ENCODE peak calls at places on chromosomes 11 and 22, in seven cellular contexts. One of them, this sample, is unnamed.

GRCh38 chr11:35160902-35161585 is 22.1 kb downstream of the CD44 start:
- DNase-seq in GM23248: no peak
- DNase-seq in PC-9: no peak
- DNase-seq in Karpas-422: no peak
- DNase-seq in hepatocyte: no peak
- DNase-seq in IMR-90: no peak
- DNase-seq in endothelial cell of umbilical vein: no peak
- DNase-seq in this sample: no peak

GRCh38 chr22:32541481-32541880 is 66.9 kb downstream of the FBXO7 start:
- DNase-seq in GM23248: no peak
- DNase-seq in PC-9: no peak
- DNase-seq in Karpas-422: no peak
- DNase-seq in hepatocyte: no peak
- DNase-seq in IMR-90: no peak
- DNase-seq in endothelial cell of umbilical vein: no peak
- DNase-seq in this sample: no peak

GRCh38 chr22:40193429-40194421 is 16.0 kb downstream of the TNRC6B start:
- DNase-seq in GM23248: peak; percentile 33
- DNase-seq in PC-9: no peak
- DNase-seq in Karpas-422: peak; percentile 57
- DNase-seq in hepatocyte: peak; percentile 60
- DNase-seq in IMR-90: peak; percentile 34
- DNase-seq in endothelial cell of umbilical vein: peak; percentile 41
- DNase-seq in this sample: peak; percentile 68

GRCh38 chr11:2991477-2992233 is 474 bp downstream of the NAP1L4 start:
- DNase-seq in GM23248: peak; percentile 86
- DNase-seq in PC-9: no peak
- DNase-seq in Karpas-422: no peak
- DNase-seq in hepatocyte: peak; percentile 85
- DNase-seq in IMR-90: peak; percentile 20
- DNase-seq in endothelial cell of umbilical vein: peak; percentile 57
- DNase-seq in this sample: peak; percentile 96

GRCh38 chr22:47401976-47402770 is 639.7 kb downstream of the TBC1D22A start:
- DNase-seq in GM23248: peak; percentile 8
- DNase-seq in PC-9: no peak
- DNase-seq in Karpas-422: no peak
- DNase-seq in hepatocyte: no peak
- DNase-seq in IMR-90: no peak
- DNase-seq in endothelial cell of umbilical vein: no peak
- DNase-seq in this sample: peak; percentile 55

GRCh38 chr11:34242037-34242625 is 115.7 kb downstream of the ABTB2 start:
- DNase-seq in GM23248: peak; percentile 55
- DNase-seq in PC-9: peak; percentile 58
- DNase-seq in Karpas-422: no peak
- DNase-seq in hepatocyte: peak; percentile 47
- DNase-seq in IMR-90: peak; percentile 42
- DNase-seq in endothelial cell of umbilical vein: no peak
- DNase-seq in this sample: no peak

GRCh38 chr11:8871283-8871775 is 39.7 kb upstream of the AKIP1 start:
- DNase-seq in GM23248: peak; percentile 95
- DNase-seq in PC-9: peak; percentile 36
- DNase-seq in Karpas-422: no peak
- DNase-seq in hepatocyte: peak; percentile 90
- DNase-seq in IMR-90: peak; percentile 94
- DNase-seq in endothelial cell of umbilical vein: peak; percentile 72
- DNase-seq in this sample: peak; percentile 94

GRCh38 chr22:21016644-21017420 is 1.9 kb downstream of the P2RX6 start:
- DNase-seq in GM23248: no peak
- DNase-seq in PC-9: no peak
- DNase-seq in Karpas-422: no peak
- DNase-seq in hepatocyte: no peak
- DNase-seq in IMR-90: no peak
- DNase-seq in endothelial cell of umbilical vein: no peak
- DNase-seq in this sample: peak; percentile 58

GRCh38 chr11:103737791-103738190 is 298.6 kb upstream of the DDI1 start:
- DNase-seq in GM23248: no peak
- DNase-seq in PC-9: no peak
- DNase-seq in Karpas-422: no peak
- DNase-seq in hepatocyte: no peak
- DNase-seq in IMR-90: no peak
- DNase-seq in endothelial cell of umbilical vein: no peak
- DNase-seq in this sample: no peak

GRCh38 chr11:46345881-46346484 is 1.3 kb upstream of the DGKZ start:
- DNase-seq in GM23248: no peak
- DNase-seq in PC-9: no peak
- DNase-seq in Karpas-422: no peak
- DNase-seq in hepatocyte: no peak
- DNase-seq in IMR-90: no peak
- DNase-seq in endothelial cell of umbilical vein: no peak
- DNase-seq in this sample: peak; percentile 81

GRCh38 chr11:111001986-111002616 is 243.4 kb upstream of the POU2AF2 start:
- DNase-seq in GM23248: peak; percentile 96
- DNase-seq in PC-9: no peak
- DNase-seq in Karpas-422: no peak
- DNase-seq in hepatocyte: no peak
- DNase-seq in IMR-90: peak; percentile 95
- DNase-seq in endothelial cell of umbilical vein: peak; percentile 7
- DNase-seq in this sample: peak; percentile 46

GRCh38 chr11:46951864-46952263 is 15.3 kb downstream of the CSTPP1 start:
- DNase-seq in GM23248: no peak
- DNase-seq in PC-9: no peak
- DNase-seq in Karpas-422: no peak
- DNase-seq in hepatocyte: no peak
- DNase-seq in IMR-90: peak; percentile 56
- DNase-seq in endothelial cell of umbilical vein: peak; percentile 2
- DNase-seq in this sample: no peak

GRCh38 chr11:77091146-77091940 is 11.3 kb upstream of the OMP start:
- DNase-seq in GM23248: peak; percentile 82
- DNase-seq in PC-9: peak; percentile 64
- DNase-seq in Karpas-422: peak; percentile 90
- DNase-seq in hepatocyte: peak; percentile 88
- DNase-seq in IMR-90: peak; percentile 65
- DNase-seq in endothelial cell of umbilical vein: peak; percentile 73
- DNase-seq in this sample: peak; percentile 99

GRCh38 chr11:76269661-76270322 is 63.5 kb upstream of the WNT11 start:
- DNase-seq in GM23248: no peak
- DNase-seq in PC-9: no peak
- DNase-seq in Karpas-422: no peak
- DNase-seq in hepatocyte: peak; percentile 54
- DNase-seq in IMR-90: no peak
- DNase-seq in endothelial cell of umbilical vein: no peak
- DNase-seq in this sample: peak; percentile 11

GRCh38 chr11:113408206-113408605 is 20.6 kb downstream of the ANKK1 start:
- DNase-seq in GM23248: no peak
- DNase-seq in PC-9: no peak
- DNase-seq in Karpas-422: no peak
- DNase-seq in hepatocyte: no peak
- DNase-seq in IMR-90: no peak
- DNase-seq in endothelial cell of umbilical vein: no peak
- DNase-seq in this sample: no peak

GRCh38 chr22:48569476-48570233 is 1258.0 kb downstream of the BRD1 start:
- DNase-seq in GM23248: no peak
- DNase-seq in PC-9: no peak
- DNase-seq in Karpas-422: no peak
- DNase-seq in hepatocyte: no peak
- DNase-seq in IMR-90: no peak
- DNase-seq in endothelial cell of umbilical vein: no peak
- DNase-seq in this sample: no peak

GRCh38 chr11:109145287-109145686 is 276.7 kb upstream of the C11orf87 start:
- DNase-seq in GM23248: no peak
- DNase-seq in PC-9: no peak
- DNase-seq in Karpas-422: no peak
- DNase-seq in hepatocyte: no peak
- DNase-seq in IMR-90: no peak
- DNase-seq in endothelial cell of umbilical vein: no peak
- DNase-seq in this sample: no peak

GRCh38 chr22:45112136-45112879 is 51.4 kb upstream of the NUP50 start:
- DNase-seq in GM23248: peak; percentile 94
- DNase-seq in PC-9: no peak
- DNase-seq in Karpas-422: no peak
- DNase-seq in hepatocyte: no peak
- DNase-seq in IMR-90: peak; percentile 84
- DNase-seq in endothelial cell of umbilical vein: no peak
- DNase-seq in this sample: peak; percentile 90

GRCh38 chr11:122107045-122107444 is 9.0 kb downstream of the BLID start:
- DNase-seq in GM23248: no peak
- DNase-seq in PC-9: no peak
- DNase-seq in Karpas-422: no peak
- DNase-seq in hepatocyte: no peak
- DNase-seq in IMR-90: no peak
- DNase-seq in endothelial cell of umbilical vein: no peak
- DNase-seq in this sample: no peak

GRCh38 chr11:126403039-126403438 is 47.6 kb downstream of the ST3GAL4 start:
- DNase-seq in GM23248: no peak
- DNase-seq in PC-9: peak; percentile 97
- DNase-seq in Karpas-422: no peak
- DNase-seq in hepatocyte: peak; percentile 37
- DNase-seq in IMR-90: no peak
- DNase-seq in endothelial cell of umbilical vein: no peak
- DNase-seq in this sample: no peak

GRCh38 chr11:65928667-65929066 is 9.4 kb downstream of the DRAP1 start:
- DNase-seq in GM23248: no peak
- DNase-seq in PC-9: no peak
- DNase-seq in Karpas-422: no peak
- DNase-seq in hepatocyte: no peak
- DNase-seq in IMR-90: no peak
- DNase-seq in endothelial cell of umbilical vein: no peak
- DNase-seq in this sample: peak; percentile 51
- H3K4me2 ChIP-seq in GM23248: no peak overlapping the region
- H3K4me2 ChIP-seq in PC-9: no peak overlapping the region
- H3K4me2 ChIP-seq in Karpas-422: no peak overlapping the region
- H3K4me2 ChIP-seq in hepatocyte: no peak overlapping the region
- H3K4me2 ChIP-seq in IMR-90: no peak overlapping the region
- H3K4me2 ChIP-seq in endothelial cell of umbilical vein: no peak overlapping the region
- H3K4me2 ChIP-seq in this sample: no peak overlapping the region

GRCh38 chr11:133937015-133937414 is 19.8 kb downstream of the IGSF9B start:
- DNase-seq in GM23248: no peak
- DNase-seq in PC-9: no peak
- DNase-seq in Karpas-422: no peak
- DNase-seq in hepatocyte: no peak
- DNase-seq in IMR-90: no peak
- DNase-seq in endothelial cell of umbilical vein: no peak
- DNase-seq in this sample: no peak

GRCh38 chr11:133937468-133937867 is 19.3 kb downstream of the IGSF9B start:
- DNase-seq in GM23248: no peak
- DNase-seq in PC-9: no peak
- DNase-seq in Karpas-422: no peak
- DNase-seq in hepatocyte: no peak
- DNase-seq in IMR-90: no peak
- DNase-seq in endothelial cell of umbilical vein: no peak
- DNase-seq in this sample: no peak

GRCh38 chr11:133936136-133936535 is 20.6 kb downstream of the IGSF9B start:
- DNase-seq in GM23248: no peak
- DNase-seq in PC-9: no peak
- DNase-seq in Karpas-422: no peak
- DNase-seq in hepatocyte: no peak
- DNase-seq in IMR-90: no peak
- DNase-seq in endothelial cell of umbilical vein: no peak
- DNase-seq in this sample: no peak

GRCh38 chr11:133935551-133935910 is 21.2 kb downstream of the IGSF9B start:
- DNase-seq in GM23248: no peak
- DNase-seq in PC-9: no peak
- DNase-seq in Karpas-422: no peak
- DNase-seq in hepatocyte: no peak
- DNase-seq in IMR-90: no peak
- DNase-seq in endothelial cell of umbilical vein: no peak
- DNase-seq in this sample: no peak

GRCh38 chr11:133936551-133936950 is 20.2 kb downstream of the IGSF9B start:
- DNase-seq in GM23248: no peak
- DNase-seq in PC-9: no peak
- DNase-seq in Karpas-422: no peak
- DNase-seq in hepatocyte: no peak
- DNase-seq in IMR-90: no peak
- DNase-seq in endothelial cell of umbilical vein: no peak
- DNase-seq in this sample: no peak
- H3K36me3 ChIP-seq in GM23248: no peaks in the 10 kb centered on the region
- H3K36me3 ChIP-seq in PC-9: no peaks in the 10 kb centered on the region
- H3K36me3 ChIP-seq in Karpas-422: no peaks in the 10 kb centered on the region
- H3K36me3 ChIP-seq in hepatocyte: no peaks in the 10 kb centered on the region
- H3K36me3 ChIP-seq in IMR-90: no peaks in the 10 kb centered on the region
- H3K36me3 ChIP-seq in endothelial cell of umbilical vein: no peaks in the 10 kb centered on the region
- H3K36me3 ChIP-seq in this sample: no peaks in the 10 kb centered on the region

GRCh38 chr11:12678092-12678491 is 3.9 kb downstream of the TEAD1 start:
- DNase-seq in GM23248: no peak
- DNase-seq in PC-9: no peak
- DNase-seq in Karpas-422: no peak
- DNase-seq in hepatocyte: no peak
- DNase-seq in IMR-90: no peak
- DNase-seq in endothelial cell of umbilical vein: no peak
- DNase-seq in this sample: no peak
- H3K4me1 ChIP-seq in GM23248: peaks cover 44% of the 10 kb centered on the region
- H3K4me1 ChIP-seq in PC-9: peaks cover 58% of the 10 kb centered on the region
- H3K4me1 ChIP-seq in Karpas-422: no peaks in the 10 kb centered on the region
- H3K4me1 ChIP-seq in hepatocyte: peaks cover 48% of the 10 kb centered on the region
- H3K4me1 ChIP-seq in IMR-90: peaks cover 23% of the 10 kb centered on the region
- H3K4me1 ChIP-seq in endothelial cell of umbilical vein: peaks cover 22% of the 10 kb centered on the region
- H3K4me1 ChIP-seq in this sample: peaks cover 42% of the 10 kb centered on the region

GRCh38 chr22:22465782-22466181 is 42.8 kb downstream of the ZNF280B start:
- DNase-seq in GM23248: peak; percentile 22
- DNase-seq in PC-9: no peak
- DNase-seq in Karpas-422: no peak
- DNase-seq in hepatocyte: no peak
- DNase-seq in IMR-90: peak; percentile 10
- DNase-seq in endothelial cell of umbilical vein: no peak
- DNase-seq in this sample: no peak

GRCh38 chr22:22463855-22464540 is 44.5 kb downstream of the ZNF280B start:
- DNase-seq in GM23248: peak; percentile 63
- DNase-seq in PC-9: no peak
- DNase-seq in Karpas-422: peak; percentile 90
- DNase-seq in hepatocyte: peak; percentile 85
- DNase-seq in IMR-90: peak; percentile 57
- DNase-seq in endothelial cell of umbilical vein: peak; percentile 54
- DNase-seq in this sample: no peak

GRCh38 chr22:22465094-22465602 is 43.4 kb downstream of the ZNF280B start:
- DNase-seq in GM23248: no peak
- DNase-seq in PC-9: no peak
- DNase-seq in Karpas-422: no peak
- DNase-seq in hepatocyte: no peak
- DNase-seq in IMR-90: no peak
- DNase-seq in endothelial cell of umbilical vein: no peak
- DNase-seq in this sample: no peak

GRCh38 chr22:22462813-22463567 is 45.6 kb downstream of the ZNF280B start:
- DNase-seq in GM23248: peak; percentile 32
- DNase-seq in PC-9: no peak
- DNase-seq in Karpas-422: peak; percentile 67
- DNase-seq in hepatocyte: no peak
- DNase-seq in IMR-90: no peak
- DNase-seq in endothelial cell of umbilical vein: peak; percentile 2
- DNase-seq in this sample: no peak

DNA sequence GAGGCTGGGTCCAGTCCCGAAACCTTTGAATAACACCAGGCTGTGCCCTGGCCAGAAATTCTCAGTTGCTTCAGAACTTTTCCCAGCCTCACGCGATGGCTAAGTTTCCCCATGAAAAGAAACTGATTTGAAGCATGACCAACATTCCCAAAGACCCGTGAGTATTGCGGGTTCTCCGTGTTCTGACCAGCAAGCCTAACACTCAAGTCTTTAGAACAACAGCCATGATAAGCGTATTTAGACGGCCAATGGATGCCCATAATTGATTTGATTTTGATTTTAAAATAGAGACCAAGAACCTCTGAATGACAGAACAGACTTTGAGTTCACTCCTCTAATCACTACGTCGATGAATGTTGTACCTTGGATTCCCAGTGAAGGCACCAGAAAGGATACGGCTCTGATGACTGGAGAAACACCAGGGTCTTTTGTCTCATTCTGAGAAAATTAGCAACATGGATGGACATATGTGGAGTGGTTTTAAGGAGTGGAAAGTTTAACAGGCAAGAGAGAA is 43.9 kb downstream of the ZNF280B start:
- DNase-seq in GM23248: no peak
- DNase-seq in PC-9: no peak
- DNase-seq in Karpas-422: no peak
- DNase-seq in hepatocyte: no peak
- DNase-seq in IMR-90: no peak
- DNase-seq in endothelial cell of umbilical vein: no peak
- DNase-seq in this sample: no peak
- H3K4me2 ChIP-seq in GM23248: no peak overlapping the region
- H3K4me2 ChIP-seq in PC-9: no peak overlapping the region
- H3K4me2 ChIP-seq in Karpas-422: no peak overlapping the region
- H3K4me2 ChIP-seq in hepatocyte: no peak overlapping the region
- H3K4me2 ChIP-seq in IMR-90: no peak overlapping the region
- H3K4me2 ChIP-seq in endothelial cell of umbilical vein: no peak overlapping the region
- H3K4me2 ChIP-seq in this sample: no peak overlapping the region

This sample was measured in osteoblast.